ENCODE peak calls at places on chromosomes 12 and 14, in seven cellular contexts. F, U, N, I, J, Q and T are unnamed samples.

GRCh38 chr14:104799657-104800599 is 973 bp upstream of the ZBTB42 start:
- DNase-seq in F (peak), U (no peak), N (peak), I (peak), J (no peak), Q (peak), T (peak)

GRCh38 chr12:69388371-69388770 is 28.8 kb downstream of the YEATS4 start:
- DNase-seq in F (no peak), U (peak), N (peak), I (peak), J (no peak), Q (no peak), T (no peak)

GRCh38 chr12:57899010-57899662 is 42.2 kb upstream of the ATP23 start:
- DNase-seq in F (peak), U (no peak), N (no peak), I (peak), J (no peak), Q (no peak), T (no peak)

GRCh38 chr12:27733052-27733656 is 22.5 kb downstream of the MRPS35 start:
- DNase-seq in F (no peak), U (peak), N (peak), I (peak), J (no peak), Q (peak), T (peak)

GRCh38 chr12:1977109-1977508 is 27.1 kb downstream of the DCP1B start:
- DNase-seq in F (no peak), U (no peak), N (no peak), I (no peak), J (no peak), Q (no peak), T (no peak)

GRCh38 chr14:72892879-72893635 is 844 bp downstream of the DPF3 start:
- DNase-seq in F (no peak), U (no peak), N (peak), I (no peak), J (peak), Q (no peak), T (peak)

GRCh38 chr14:102317564-102318248 is 1.8 kb upstream of the ZNF839 start:
- DNase-seq in F (no peak), U (no peak), N (peak), I (no peak), J (no peak), Q (peak), T (no peak)

GRCh38 chr12:16349132-16349463 is 1.7 kb downstream of the MGST1 start:
- DNase-seq in F (no peak), U (peak), N (no peak), I (peak), J (no peak), Q (peak), T (no peak)

GRCh38 chr14:91258021-91258618 is 13.6 kb upstream of the GPR68 start:
- DNase-seq in F (no peak), U (no peak), N (no peak), I (peak), J (no peak), Q (no peak), T (no peak)

GRCh38 chr14:71237556-71237955 is 330.3 kb downstream of the PCNX1 start:
- DNase-seq in F (no peak), U (no peak), N (no peak), I (no peak), J (no peak), Q (no peak), T (no peak)

GRCh38 chr14:100901391-100902183 is 1.9 kb downstream of the RTL1 start:
- DNase-seq in F (no peak), U (no peak), N (no peak), I (no peak), J (no peak), Q (no peak), T (no peak)

GRCh38 chr12:131007031-131007793 is 53.5 kb downstream of the ADGRD1 start:
- DNase-seq in F (no peak), U (no peak), N (no peak), I (no peak), J (peak), Q (no peak), T (no peak)

GRCh38 chr12:64616221-64616620 is 5.9 kb downstream of the RASSF3 start:
- DNase-seq in F (no peak), U (no peak), N (no peak), I (peak), J (no peak), Q (no peak), T (no peak)

GRCh38 chr12:104056419-104056972 is 6.5 kb upstream of the GLT8D2 start:
- DNase-seq in F (no peak), U (no peak), N (peak), I (peak), J (no peak), Q (no peak), T (no peak)

GRCh38 chr12:63994704-63995103 is 150.2 kb downstream of the SRGAP1 start:
- DNase-seq in F (no peak), U (no peak), N (peak), I (peak), J (no peak), Q (no peak), T (no peak)

GRCh38 chr14:61219673-61220072 is 61.5 kb downstream of the TMEM30B start:
- DNase-seq in F (no peak), U (no peak), N (no peak), I (no peak), J (no peak), Q (no peak), T (no peak)

GRCh38 chr12:120367924-120368788 is 808 bp downstream of the MSI1 start:
- DNase-seq in F (no peak), U (no peak), N (peak), I (no peak), J (no peak), Q (peak), T (peak)

GRCh38 chr14:77103954-77104353 is 5.9 kb downstream of the CIPC start:
- DNase-seq in F (no peak), U (no peak), N (no peak), I (no peak), J (peak), Q (no peak), T (no peak)

GRCh38 chr12:95653761-95654546 is 102.7 kb upstream of the USP44 start:
- DNase-seq in F (no peak), U (peak), N (no peak), I (peak), J (no peak), Q (no peak), T (no peak)

GRCh38 chr12:47870175-47870781 is 34.5 kb downstream of the VDR start:
- DNase-seq in F (no peak), U (no peak), N (no peak), I (no peak), J (no peak), Q (peak), T (peak)

GRCh38 chr12:48681416-48681737 is 661 bp downstream of the KANSL2 start:
- DNase-seq in F (no peak), U (no peak), N (peak), I (no peak), J (no peak), Q (peak), T (peak)

GRCh38 chr14:104372390-104373054 is 207.0 kb upstream of the C14orf180 start:
- DNase-seq in F (no peak), U (no peak), N (no peak), I (no peak), J (no peak), Q (no peak), T (no peak)

GRCh38 chr14:43795600-43796228 is 711.4 kb downstream of the FSCB start:
- DNase-seq in F (no peak), U (peak), N (peak), I (no peak), J (no peak), Q (peak), T (no peak)

GRCh38 chr12:66508025-66508424 is 170.9 kb downstream of the GRIP1 start:
- DNase-seq in F (no peak), U (no peak), N (no peak), I (no peak), J (no peak), Q (peak), T (no peak)

GRCh38 chr12:597926-598568 is 65.2 kb downstream of the NINJ2 start:
- DNase-seq in F (no peak), U (no peak), N (no peak), I (no peak), J (no peak), Q (no peak), T (no peak)

GRCh38 chr12:103462675-103463074 is 33.1 kb downstream of the C12orf42 start:
- DNase-seq in F (no peak), U (no peak), N (no peak), I (no peak), J (no peak), Q (no peak), T (no peak)

GRCh38 chr12:122026706-122027328 is 5.1 kb downstream of the BCL7A start:
- DNase-seq in F (no peak), U (no peak), N (no peak), I (no peak), J (no peak), Q (no peak), T (no peak)

GRCh38 chr12:114408881-114409795 is 3.2 kb upstream of the TBX5 start:
- DNase-seq in F (no peak), U (no peak), N (no peak), I (no peak), J (no peak), Q (peak), T (no peak)

GRCh38 chr12:54384591-54385041 is at the start of gene ZNF385A:
- DNase-seq in F (no peak), U (no peak), N (peak), I (no peak), J (peak), Q (no peak), T (no peak)